ENCODE peak calls at places on chromosomes 4 and X, in five cellular contexts. G, L, B, O and A are unnamed samples.

GRCh38 chr4:85084371-85085170 is 118.1 kb upstream of the WDFY3 start:
- DNase-seq in G (peak; percentile 67), L (peak; percentile 38), B (peak; percentile 38), O (peak; percentile 64), A (no peak)

GRCh38 chrX:69062493-69062892 is 102.8 kb downstream of the PJA1 start:
- DNase-seq in O (no peak), B (no peak), G (no peak), L (no peak), A (no peak)

GRCh38 chrX:96126182-96126581 is 558.5 kb upstream of the DIAPH2 start:
- DNase-seq in G (no peak), L (no peak), B (no peak), O (no peak), A (no peak)

GRCh38 chr4:157013656-157014055 is 42.1 kb upstream of the PDGFC start:
- DNase-seq in G (no peak), L (no peak), B (no peak), O (no peak), A (no peak)

GRCh38 chr4:85598936-85599335 is 124.0 kb downstream of the ARHGAP24 start:
- DNase-seq in L (no peak), B (no peak), O (no peak), G (peak; percentile 39), A (no peak)

GRCh38 chrX:9611436-9612145 is 146.7 kb downstream of the TBL1X start:
- DNase-seq in G (no peak), O (no peak), B (no peak), L (no peak), A (no peak)

GRCh38 chrX:30713061-30713525 is 59.9 kb downstream of the GK start:
- DNase-seq in L (peak; percentile 12), O (peak; percentile 20), B (peak; percentile 45), G (peak; percentile 27), A (peak; percentile 6)

GRCh38 chr4:107838763-107839162 is 14.0 kb downstream of the SGMS2 start:
- DNase-seq in G (peak; percentile 29), L (no peak), O (no peak), B (no peak), A (no peak)

GRCh38 chr4:4851906-4852305 is 7.6 kb upstream of the MSX1 start:
- DNase-seq in L (no peak), B (no peak), O (no peak), G (no peak), A (no peak)

GRCh38 chrX:54492340-54492739 is 3.7 kb downstream of the FGD1 start:
- DNase-seq in O (no peak), L (no peak), G (no peak), B (peak; percentile 59), A (no peak)

GRCh38 chr4:176547005-176547404 is 227.2 kb downstream of the SPCS3 start:
- DNase-seq in G (no peak), B (no peak), O (peak; percentile 24), L (no peak), A (no peak)

GRCh38 chrX:96389314-96390048 is 295.2 kb upstream of the DIAPH2 start:
- DNase-seq in B (no peak), G (no peak), O (no peak), L (no peak), A (no peak)

GRCh38 chr4:38663021-38663800 is 788 bp upstream of the KLF3 start:
- DNase-seq in G (no peak), O (no peak), B (peak; percentile 24), L (no peak), A (no peak)

GRCh38 chrX:95764972-95765451 is 919.6 kb upstream of the DIAPH2 start:
- DNase-seq in L (no peak), B (no peak), G (no peak), O (peak; percentile 61), A (peak; percentile 2)

GRCh38 chr4:860561-860960 is 34.6 kb upstream of the CPLX1 start:
- DNase-seq in G (no peak), L (no peak), B (no peak), O (no peak), A (no peak)

GRCh38 chr4:48295116-48295515 is 25.5 kb upstream of the TEC start:
- DNase-seq in L (no peak), G (no peak), B (no peak), O (no peak), A (no peak)

GRCh38 chr4:68368566-68369473 is 18.9 kb upstream of the YTHDC1 start:
- DNase-seq in O (peak; percentile 39), B (no peak), L (no peak), G (no peak), A (no peak)

GRCh38 chr4:114600066-114600552 is 1.5 kb downstream of the UGT8 start:
- DNase-seq in B (no peak), G (peak; percentile 10), O (no peak), L (no peak), A (no peak)

GRCh38 chrX:42176790-42177189 is 253.4 kb upstream of the CASK start:
- DNase-seq in L (no peak), O (no peak), G (no peak), B (no peak), A (no peak)

GRCh38 chr4:56038763-56039162 is 90.0 kb downstream of the CEP135 start:
- DNase-seq in O (peak; percentile 5), B (no peak), L (no peak), G (no peak), A (no peak)

GRCh38 chrX:18890724-18891560 is 93.0 kb downstream of the PHKA2 start:
- DNase-seq in G (no peak), B (no peak), L (no peak), O (no peak), A (no peak)

GRCh38 chrX:150324035-150324728 is 38.9 kb upstream of the MAMLD1 start:
- DNase-seq in G (no peak), O (peak; percentile 83), L (peak; percentile 7), B (no peak), A (no peak)

GRCh38 chr4:85402371-85402770 is 72.6 kb upstream of the ARHGAP24 start:
- DNase-seq in O (no peak), G (no peak), B (no peak), L (no peak), A (peak; percentile 7)

GRCh38 chr4:152382057-152382785 is 153.7 kb downstream of the FBXW7 start:
- DNase-seq in O (no peak), G (peak; percentile 29), L (no peak), B (no peak), A (peak; percentile 43)

GRCh38 chrX:116198810-116199209 is 28.3 kb downstream of the AGTR2 start:
- DNase-seq in L (no peak), B (no peak), O (no peak), G (no peak), A (no peak)

GRCh38 chrX:154719132-154719675 is 31.7 kb downstream of the GAB3 start:
- DNase-seq in B (no peak), L (no peak), G (no peak), O (peak; percentile 29), A (no peak)

GRCh38 chrX:15299945-15300851 is 15.2 kb downstream of the ASB11 start:
- DNase-seq in B (no peak), G (no peak), O (peak; percentile 14), L (no peak), A (no peak)

GRCh38 chr4:1449833-1450741 is 43.8 kb upstream of the NKX1-1 start:
- DNase-seq in L (no peak), O (no peak), G (no peak), B (no peak), A (no peak)